ENCODE peak calls at places on chromosome 4, in eight cellular contexts. T, Z, J, V, L, G, S and O are unnamed samples.

GRCh38 chr4:111986125-111986524 is 159.1 kb upstream of the FAM241A start:
- DNase-seq in V (no peak), L (no peak), S (no peak), J (no peak), Z (no peak), G (no peak), T (no peak), O (no peak)

GRCh38 chr4:88195666-88196365 is 37.4 kb upstream of the ABCG2 start:
- DNase-seq in G (no peak), L (no peak), Z (no peak), T (no peak), J (no peak), S (no peak), V (peak), O (no peak)

GRCh38 chr4:29983890-29984289 is 736.3 kb upstream of the PCDH7 start:
- DNase-seq in J (no peak), Z (no peak), G (no peak), S (no peak), T (no peak), V (no peak), L (no peak), O (no peak)

GRCh38 chr4:87961993-87962791 is 13.3 kb upstream of the SPP1 start:
- DNase-seq in G (peak), V (peak), L (no peak), T (no peak), Z (peak), J (no peak), S (peak), O (peak)

GRCh38 chr4:181792641-181793612 is 450.3 kb upstream of the TENM3 start:
- DNase-seq in L (no peak), T (no peak), S (no peak), V (no peak), Z (no peak), G (no peak), J (no peak), O (no peak)

GRCh38 chr4:162475221-162475620 is 311.4 kb upstream of the FSTL5 start:
- DNase-seq in L (no peak), J (no peak), S (no peak), G (no peak), V (no peak), Z (no peak), T (no peak), O (peak)

GRCh38 chr4:124234771-124235170 is 477.8 kb downstream of the ANKRD50 start:
- DNase-seq in J (no peak), S (no peak), T (no peak), V (no peak), L (no peak), G (peak), Z (no peak), O (peak)

GRCh38 chr4:90995996-90996395 is 868.8 kb downstream of the CCSER1 start:
- DNase-seq in Z (no peak), S (no peak), G (no peak), T (no peak), V (no peak), L (no peak), J (no peak), O (no peak)

GRCh38 chr4:112277220-112277619 is 8.5 kb downstream of the TIFA start:
- DNase-seq in G (no peak), T (no peak), L (no peak), J (peak), V (no peak), Z (no peak), S (no peak), O (no peak)

GRCh38 chr4:40621592-40622512 is 7.8 kb downstream of the RBM47 start:
- DNase-seq in J (peak), L (peak), G (peak), V (peak), S (peak), Z (peak), T (no peak), O (peak)

GRCh38 chr4:11625206-11625605 is 196.5 kb upstream of the HS3ST1 start:
- DNase-seq in J (no peak), Z (no peak), V (no peak), G (no peak), S (no peak), T (no peak), L (no peak), O (no peak)

GRCh38 chr4:86935499-86935832 is 655 bp downstream of the AFF1 start:
- DNase-seq in J (no peak), L (peak), V (no peak), S (no peak), T (no peak), Z (peak), G (no peak), O (no peak)

GRCh38 chr4:1359161-1359535 is 12.1 kb downstream of the UVSSA start:
- DNase-seq in S (peak), Z (peak), T (no peak), J (no peak), V (no peak), L (no peak), G (no peak), O (no peak)

GRCh38 chr4:89558147-89558546 is 250.5 kb upstream of the GPRIN3 start:
- DNase-seq in V (peak), L (peak), Z (peak), S (no peak), J (no peak), G (no peak), T (no peak), O (no peak)

GRCh38 chr4:189615217-189615663 is 325.4 kb upstream of the FRG1 start:
- DNase-seq in L (no peak), V (no peak), S (no peak), Z (no peak), J (no peak), T (no peak), G (no peak), O (no peak)

GRCh38 chr4:16227462-16227868 is 1.2 kb upstream of the TAPT1 start:
- DNase-seq in S (peak), G (peak), L (peak), V (peak), Z (peak), T (no peak), J (no peak), O (peak)

GRCh38 chr4:2141022-2141761 is 82.1 kb downstream of the NAT8L start:
- DNase-seq in V (no peak), L (no peak), T (no peak), G (no peak), Z (no peak), S (no peak), J (no peak), O (no peak)

GRCh38 chr4:7382634-7383014 is 52.1 kb downstream of the PSAPL1 start:
- DNase-seq in V (no peak), L (no peak), Z (no peak), T (no peak), G (no peak), J (no peak), S (no peak), O (no peak)

GRCh38 chr4:178137732-178138471 is 695.7 kb upstream of the AGA start:
- DNase-seq in L (no peak), S (no peak), Z (no peak), V (no peak), G (no peak), J (no peak), T (no peak), O (no peak)

GRCh38 chr4:56698329-56698728 is 17.2 kb upstream of the HOPX start:
- DNase-seq in J (no peak), L (no peak), S (peak), Z (no peak), T (no peak), G (peak), V (no peak), O (peak)

GRCh38 chr4:79585834-79586233 is 177.8 kb upstream of the GK2 start:
- DNase-seq in T (no peak), V (no peak), Z (no peak), G (no peak), J (no peak), S (no peak), L (no peak), O (no peak)

GRCh38 chr4:39106011-39106410 is 44.0 kb downstream of the KLHL5 start:
- DNase-seq in J (no peak), G (no peak), T (no peak), V (no peak), L (no peak), Z (no peak), S (no peak), O (no peak)

GRCh38 chr4:147788791-147789190 is 56.9 kb downstream of the ARHGAP10 start:
- DNase-seq in J (no peak), T (no peak), G (no peak), Z (no peak), S (peak), L (no peak), V (no peak), O (no peak)

GRCh38 chr4:147334478-147334877 is 146.4 kb upstream of the EDNRA start:
- DNase-seq in Z (peak), V (peak), T (no peak), L (no peak), G (peak), J (no peak), S (no peak), O (peak)

GRCh38 chr4:8324640-8325239 is 55.2 kb downstream of the HTRA3 start:
- DNase-seq in Z (peak), G (no peak), T (no peak), L (no peak), S (no peak), J (peak), V (no peak), O (no peak)

GRCh38 chr4:153771058-153771457 is 11.2 kb upstream of the RNF175 start:
- DNase-seq in T (no peak), G (no peak), V (no peak), J (no peak), Z (peak), L (peak), S (no peak), O (no peak)

GRCh38 chr4:183254162-183254561 is 65.9 kb downstream of the CLDN22 start:
- DNase-seq in J (no peak), Z (no peak), G (no peak), S (no peak), T (no peak), V (no peak), L (no peak), O (no peak)

GRCh38 chr4:138938371-138938699 is 77.2 kb upstream of the NOCT start:
- DNase-seq in Z (peak), S (peak), L (peak), J (peak), G (peak), V (peak), T (no peak), O (peak)

GRCh38 chr4:159600102-159600501 is 497.2 kb downstream of the RAPGEF2 start:
- DNase-seq in J (no peak), S (no peak), T (no peak), L (no peak), Z (no peak), G (no peak), V (no peak), O (no peak)

GRCh38 chr4:28073860-28074555 is 1213.4 kb downstream of the STIM2 start:
- DNase-seq in G (no peak), S (no peak), T (no peak), J (no peak), Z (no peak), V (no peak), L (no peak), O (no peak)

GRCh38 chr4:17027495-17027894 is 129.1 kb upstream of the LDB2 start:
- DNase-seq in S (peak), V (peak), Z (peak), L (no peak), T (no peak), G (peak), J (peak), O (peak)

GRCh38 chr4:146450524-146450923 is 71.2 kb downstream of the SLC10A7 start:
- DNase-seq in V (no peak), G (peak), Z (peak), T (no peak), S (no peak), L (no peak), J (no peak), O (no peak)

GRCh38 chr4:88518911-88519310 is 4.7 kb downstream of the PYURF start:
- DNase-seq in L (no peak), G (no peak), V (no peak), T (no peak), S (no peak), J (no peak), Z (no peak), O (no peak)

GRCh38 chr4:115763051-115763450 is 649.6 kb upstream of the NDST4 start:
- DNase-seq in T (no peak), G (no peak), S (no peak), J (peak), V (no peak), L (no peak), Z (no peak), O (no peak)

GRCh38 chr4:54813674-54814073 is 155.9 kb downstream of the KIT start:
- DNase-seq in G (no peak), S (no peak), Z (no peak), L (no peak), J (no peak), T (no peak), V (peak), O (no peak)

GRCh38 chr4:183837222-183837621 is 67.9 kb upstream of the STOX2 start:
- DNase-seq in L (no peak), T (no peak), J (no peak), V (no peak), G (no peak), Z (no peak), S (no peak), O (no peak)

DNA sequence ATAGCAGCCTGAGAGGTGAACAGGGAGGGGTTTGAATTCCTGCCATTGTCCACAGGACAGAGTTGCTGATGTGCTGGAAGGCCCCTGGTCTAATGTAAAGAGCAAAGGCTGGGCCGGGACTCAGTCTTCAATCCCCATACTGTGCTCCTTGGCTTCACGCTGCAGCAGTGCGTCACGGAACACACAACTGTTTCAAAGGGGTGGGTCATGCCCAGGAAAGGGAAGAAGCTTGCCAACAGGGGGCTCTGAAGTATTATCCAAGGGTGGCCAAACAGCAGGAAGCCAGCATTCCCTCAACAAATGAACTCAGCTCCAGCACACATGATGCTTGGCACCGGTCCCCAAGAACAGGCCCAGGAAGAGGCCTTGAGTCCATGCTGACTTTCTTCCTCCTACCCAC is 122.5 kb downstream of the NFKB1 start:
- DNase-seq in V (peak), S (peak), J (no peak), L (peak), G (peak), T (peak), Z (peak), O (peak)
- TF ChIP-seq CTCF in V (peak), S (peak), J (no peak), L (no peak), G (peak), T (peak), Z (peak), O (peak)

DNA sequence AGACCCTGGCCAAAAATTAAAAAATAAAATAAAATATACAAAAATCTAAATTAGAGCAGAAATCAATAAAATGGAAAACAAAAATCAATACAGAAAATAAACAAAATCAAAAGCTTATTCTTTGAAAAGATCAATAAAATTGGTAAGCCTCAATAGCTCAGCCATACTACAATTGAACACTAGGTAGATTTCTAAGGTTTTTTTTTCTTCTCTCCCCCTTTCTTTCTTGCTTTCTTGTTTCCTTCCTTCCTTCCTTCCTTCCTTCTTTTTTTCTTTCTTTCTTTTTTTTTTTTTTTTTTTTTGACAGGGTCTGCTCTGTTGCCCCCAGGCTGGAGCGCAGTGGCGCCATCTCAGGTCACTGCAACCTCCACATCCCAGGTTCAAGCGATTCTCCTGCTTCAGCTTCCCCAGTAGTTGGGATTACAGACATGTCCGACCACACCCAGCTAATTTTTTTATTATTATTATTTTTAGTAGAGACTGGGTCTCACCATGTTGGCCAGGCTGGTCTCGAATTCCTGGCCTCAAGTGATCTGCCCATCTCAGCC is 23.4 kb upstream of the PPP3CA start:
- DNase-seq in V (no peak), Z (no peak), S (no peak), T (no peak), J (no peak), L (no peak), G (no peak), O (no peak)
- TF ChIP-seq CTCF in V (no peak), Z (no peak), S (no peak), T (no peak), J (no peak), L (no peak), G (no peak), O (no peak)

DNA sequence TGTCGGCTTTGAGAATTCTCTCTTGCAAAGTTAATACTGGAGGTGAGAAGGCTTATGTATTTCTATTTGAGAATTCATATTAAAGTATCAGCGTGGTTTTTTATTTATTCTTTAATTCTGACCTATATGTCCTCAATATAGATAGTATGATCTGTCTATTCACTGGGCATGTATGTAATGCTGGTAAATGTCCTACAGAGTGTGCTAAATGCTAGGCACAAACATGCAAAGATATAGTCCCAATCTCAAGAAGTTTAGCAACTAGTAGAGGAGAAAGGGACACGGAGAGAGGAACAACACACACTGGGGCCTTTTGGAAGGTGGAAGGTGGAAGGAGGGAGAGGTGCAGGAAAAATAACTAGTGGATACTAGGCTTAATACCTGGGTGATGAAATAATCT is 11.0 kb upstream of the BMPR1B start:
- DNase-seq in S (no peak), Z (no peak), J (no peak), L (no peak), G (no peak), T (no peak), V (no peak), O (no peak)
- TF ChIP-seq CTCF in S (peak), Z (no peak), J (no peak), L (no peak), G (peak), T (no peak), V (no peak), O (no peak)

GRCh38 chr4:168028568-168028967 is 63.8 kb upstream of the ANXA10 start:
- DNase-seq in L (peak), G (peak), S (no peak), J (no peak), Z (no peak), T (no peak), V (peak), O (no peak)
- TF ChIP-seq CTCF in L (no peak), G (peak), S (peak), J (no peak), Z (no peak), T (no peak), V (peak), O (no peak)

DNA sequence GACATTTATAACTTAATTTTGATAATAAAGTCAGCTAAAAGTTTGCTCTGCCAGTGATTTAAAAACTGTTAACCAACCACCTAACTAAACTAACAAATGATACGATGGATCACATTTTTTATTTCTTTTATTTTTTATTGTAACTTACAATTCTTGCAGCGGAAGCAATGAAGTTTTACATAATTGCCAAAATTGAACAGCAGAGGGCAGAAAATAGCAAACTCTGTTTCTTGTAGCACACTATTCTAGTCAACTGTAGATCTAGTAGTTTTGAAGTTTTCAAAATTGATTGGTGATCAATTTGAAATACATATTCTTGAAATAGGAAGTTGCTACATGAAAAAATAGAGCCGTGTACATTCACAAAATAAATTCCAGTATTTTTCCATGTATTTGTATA is 2.8 kb upstream of the GRIA2 start:
- DNase-seq in Z (peak), G (peak), J (no peak), S (peak), V (peak), T (no peak), L (peak), O (peak)
- TF ChIP-seq CTCF in Z (peak), G (peak), J (peak), S (peak), V (peak), T (peak), L (peak), O (peak)

GRCh38 chr4:72341432-72341820 is 227.6 kb downstream of the ADAMTS3 start:
- DNase-seq in T (no peak), V (no peak), J (no peak), S (no peak), L (no peak), G (no peak), Z (no peak), O (no peak)

GRCh38 chr4:72338060-72338459 is 231.0 kb downstream of the ADAMTS3 start:
- DNase-seq in S (no peak), L (no peak), J (no peak), V (no peak), G (no peak), Z (no peak), T (no peak), O (no peak)

DNA sequence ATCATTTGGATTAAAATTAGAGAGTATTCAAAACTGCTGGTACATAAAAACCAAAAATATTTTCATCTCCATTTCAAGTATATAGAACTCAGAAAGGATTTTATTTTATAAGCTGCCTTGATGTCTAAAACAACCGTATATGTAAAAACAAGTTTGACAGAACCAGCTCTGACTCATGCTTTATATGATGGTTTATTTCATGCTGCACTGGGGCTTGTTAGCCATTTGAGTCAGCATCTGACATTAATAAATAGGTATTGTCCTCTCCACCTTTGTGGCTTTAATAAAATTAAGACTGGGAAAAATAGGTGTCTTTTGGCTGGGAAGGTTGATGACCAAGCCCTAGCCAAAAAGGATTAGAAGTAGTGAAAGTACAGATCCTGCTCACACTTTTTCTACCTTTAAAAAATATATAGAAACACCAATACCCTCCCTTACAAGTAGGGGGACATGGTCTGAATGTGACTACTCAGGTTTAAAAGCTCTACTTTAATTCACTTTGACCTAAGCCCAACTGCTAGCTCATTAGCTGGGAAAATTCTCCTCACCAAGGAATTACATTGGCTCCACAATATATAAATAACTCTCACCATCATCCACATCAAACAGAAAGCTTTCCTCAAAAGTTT is 228.1 kb downstream of the ADAMTS3 start:
- DNase-seq in G (no peak), J (peak), Z (peak), L (no peak), T (no peak), S (no peak), V (no peak), O (peak)
- TF ChIP-seq CTCF in G (no peak), J (no peak), Z (no peak), L (no peak), T (peak), S (no peak), V (no peak), O (no peak)